ENCODE peak calls at places on chromosomes 4 and X, in four cellular contexts. R is heart left ventricle, A is body of pancreas, D is prostate gland. K is an unnamed sample.

GRCh38 chr4:170979736-170980135 is 833.5 kb upstream of the GALNTL6 start:
- DNase-seq in R (no peak), A (no peak), D (no peak), K (no peak)

GRCh38 chrX:107547621-107548020 is 80.7 kb upstream of the PRPS1 start:
- DNase-seq in R (no peak), A (no peak), D (no peak), K (no peak)

GRCh38 chrX:53681661-53682060 is 4.9 kb downstream of the HUWE1 start:
- DNase-seq in R (no peak), A (no peak), D (no peak), K (no peak)

GRCh38 chr4:175827510-175827909 is 15.4 kb upstream of the GPM6A start:
- DNase-seq in R (no peak), A (no peak), D (no peak), K (no peak)

GRCh38 chr4:98662619-98663225 is 4.3 kb upstream of the TSPAN5 start:
- DNase-seq in R (no peak), A (peak; percentile 18), D (peak; percentile 27), K (no peak)

GRCh38 chr4:20532871-20533870 is 167.1 kb upstream of the PACRGL start:
- DNase-seq in R (no peak), A (no peak), D (no peak), K (no peak)

GRCh38 chrX:39850630-39851152 is 247.1 kb downstream of the BCOR start:
- DNase-seq in R (no peak), A (no peak), D (no peak), K (no peak)

GRCh38 chr4:4406455-4407298 is 19.8 kb downstream of the NSG1 start:
- DNase-seq in R (no peak), A (no peak), D (no peak), K (no peak)

GRCh38 chr4:100504086-100504874 is 13.5 kb downstream of the EMCN start:
- DNase-seq in R (no peak), A (no peak), D (no peak), K (no peak)

GRCh38 chr4:123997116-123997515 is 600.5 kb downstream of the SPRY1 start:
- DNase-seq in R (no peak), A (no peak), D (no peak), K (no peak)

GRCh38 chr4:121177238-121178137 is 13.4 kb upstream of the TNIP3 start:
- DNase-seq in R (no peak), A (no peak), D (no peak), K (no peak)

GRCh38 chr4:38856524-38857337 is at the start of gene TLR6:
- DNase-seq in R (no peak), A (peak; percentile 77), D (peak; percentile 63), K (no peak)

GRCh38 chr4:143375326-143376073 is 38.8 kb downstream of the GAB1 start:
- DNase-seq in R (no peak), A (peak; percentile 29), D (no peak), K (no peak)

GRCh38 chrX:106862972-106863688 is 40.0 kb downstream of the RIPPLY1 start:
- DNase-seq in R (no peak), A (peak; percentile 38), D (no peak), K (no peak)

GRCh38 chrX:69503228-69503834 is 795 bp upstream of the NALF2 start:
- DNase-seq in R (no peak), A (peak; percentile 40), D (peak; percentile 28), K (no peak)

GRCh38 chrX:69504626-69505612 is 793 bp downstream of the NALF2 start:
- DNase-seq in R (no peak), A (no peak), D (no peak), K (no peak)

GRCh38 chrX:69505772-69506616 is 1.9 kb downstream of the NALF2 start:
- DNase-seq in R (no peak), A (no peak), D (no peak), K (peak; percentile 31)

GRCh38 chrX:69501433-69501832 is 2.7 kb upstream of the NALF2 start:
- DNase-seq in R (no peak), A (peak; percentile 68), D (no peak), K (no peak)

GRCh38 chrX:69503835-69504625 is at the start of gene NALF2:
- DNase-seq in R (peak; percentile 40), A (peak; percentile 59), D (peak; percentile 33), K (no peak)
- TF ChIP-seq CTCF in R (peak; percentile 15), A (no peak), D (no peak), K (no peak)

GRCh38 chr4:78776729-78777555 is 792 bp downstream of the BMP2K start:
- DNase-seq in R (peak; percentile 27), A (peak; percentile 43), D (peak; percentile 10), K (no peak)
- TF ChIP-seq POLR2A in R (no peak), A (peak; percentile 41), D (no peak), K (no peak)

GRCh38 chrX:2774057-2774456 is 22.2 kb downstream of the XG start:
- DNase-seq in R (no peak), A (no peak), D (no peak), K (no peak)

GRCh38 chrX:2764766-2765666 is 13.2 kb downstream of the XG start:
- DNase-seq in R (no peak), A (no peak), D (no peak), K (no peak)

GRCh38 chrX:2766921-2767320 is 15.1 kb downstream of the XG start:
- DNase-seq in R (no peak), A (no peak), D (no peak), K (no peak)

GRCh38 chrX:2767631-2768455 is 16.0 kb downstream of the XG start:
- DNase-seq in R (peak; percentile 38), A (no peak), D (no peak), K (no peak)

DNA sequence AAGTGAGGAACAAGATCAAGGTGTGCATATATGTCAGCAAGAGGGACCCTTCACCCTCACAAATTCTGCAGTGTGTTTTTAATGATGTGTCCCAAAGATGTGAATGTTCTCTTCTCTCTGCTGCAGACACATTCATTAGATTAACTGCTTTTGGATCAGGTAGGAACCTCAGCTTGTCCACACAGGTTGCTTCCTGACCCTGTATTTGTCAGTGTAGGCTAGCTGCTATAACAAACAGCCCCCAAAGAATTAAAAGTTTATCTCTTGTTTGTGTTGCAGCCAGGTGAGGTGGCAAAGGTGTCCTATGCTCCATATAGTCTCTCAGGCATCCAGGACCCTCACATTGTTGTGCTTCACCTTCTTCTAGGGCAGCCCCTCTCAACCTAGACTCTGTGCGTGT is 17.8 kb downstream of the XG start:
- DNase-seq in R (no peak), A (no peak), D (no peak), K (no peak)
- TF ChIP-seq CTCF in R (no peak), A (no peak), D (no peak), K (no peak)

GRCh38 chr4:32830160-32830559 is 2110.0 kb downstream of the PCDH7 start:
- DNase-seq in R (no peak), A (no peak), D (no peak), K (no peak)
- TF ChIP-seq POLR2A in R (no peak), A (no peak), D (no peak), K (no peak)

GRCh38 chrX:14095702-14096101 is 66.0 kb upstream of the GEMIN8 start:
- DNase-seq in R (no peak), A (peak; percentile 40), D (no peak), K (no peak)
- TF ChIP-seq CTCF in R (peak; percentile 68), A (peak; percentile 72), D (peak; percentile 34), K (peak; percentile 47)

DNA sequence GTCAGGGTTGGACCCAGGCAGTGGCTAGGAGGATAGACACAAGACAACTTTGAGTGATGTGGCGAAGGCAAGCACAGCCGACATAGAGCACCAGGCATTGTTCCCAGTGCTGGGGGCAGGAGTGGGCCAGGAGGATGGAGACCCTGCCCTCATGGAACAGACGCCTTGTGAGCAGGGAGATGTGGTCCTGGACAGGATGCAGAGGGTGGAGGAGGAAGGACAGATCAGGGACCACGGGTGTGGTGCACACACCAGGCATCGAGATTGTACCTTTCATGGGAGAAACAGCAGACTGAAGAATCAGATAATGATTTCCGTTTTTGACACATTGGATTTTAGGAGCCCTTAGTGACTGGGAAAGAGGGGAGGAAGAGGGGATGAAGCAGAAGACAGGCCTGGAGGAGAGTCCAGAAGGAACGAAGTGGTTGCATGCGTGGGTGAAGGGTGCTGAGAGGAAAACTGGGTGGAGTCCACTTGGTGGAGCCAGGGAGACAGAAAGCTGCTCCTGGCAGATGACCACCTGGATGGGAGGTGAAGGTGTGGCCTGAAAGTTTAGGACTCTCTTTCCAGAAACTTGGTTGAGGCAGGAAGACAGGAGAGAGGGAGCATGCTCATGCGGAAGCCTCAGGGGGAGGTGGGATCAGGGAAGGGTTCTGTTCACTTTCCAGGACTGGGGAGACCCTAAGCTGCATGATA is 27.9 kb upstream of the MAP3K15 start:
- DNase-seq in R (no peak), A (no peak), D (no peak), K (no peak)
- TF ChIP-seq POLR2A in R (no peak), A (no peak), D (no peak), K (no peak)

GRCh38 chr4:97153042-97153441 is 990.2 kb downstream of the STPG2 start:
- DNase-seq in R (no peak), A (no peak), D (no peak), K (no peak)
- TF ChIP-seq CTCF in R (peak; percentile 23), A (peak; percentile 21), D (peak; percentile 39), K (peak; percentile 5)

DNA sequence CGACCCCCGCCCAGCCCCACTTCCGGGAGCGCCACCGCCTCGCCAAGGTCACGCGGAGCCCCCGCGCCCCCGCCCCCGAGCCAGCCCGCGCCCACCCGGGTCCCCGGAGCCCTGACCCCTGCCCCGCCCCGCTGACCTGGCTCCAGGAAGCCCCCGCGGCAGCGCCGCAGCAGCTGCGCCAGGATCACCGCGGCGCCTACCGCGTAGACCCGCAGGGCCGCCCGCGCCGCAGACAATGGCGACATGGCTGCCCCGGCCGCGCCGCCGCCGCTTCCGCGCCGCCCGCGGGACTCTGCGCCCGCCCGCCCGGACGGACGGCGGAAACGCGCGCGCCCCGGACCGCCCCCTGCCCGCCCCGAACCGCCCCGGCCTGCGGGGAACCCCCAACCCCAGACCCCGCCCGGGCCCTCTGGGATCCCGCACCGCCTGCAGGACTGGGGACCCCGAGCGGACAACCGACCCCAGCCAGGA is at the start of the genes DHRSX and ZBED1:
- DNase-seq in R (peak; percentile 53), A (no peak), D (no peak), K (no peak)
- TF ChIP-seq POLR2A in R (no peak), A (no peak), D (peak; percentile 14), K (no peak)

K was measured in esophagus muscularis mucosa.